ENCODE peak calls at places on chromosomes 12 and 14, in four cellular contexts. C is stimulated activated CD4-positive, alpha-beta T cell treated with anti-CD3 and anti-CD28 coated beads, Interleukin-15, amount 100 ng/mL, for 48 hours; I is AG09319; R is psoas muscle. A is an unnamed sample.
A peak's percentile ranks its signal among the peaks of the same experiment; 100 is the strongest.

GRCh38 chr14:94612580-94613554 is 676 bp downstream of the SERPINA3 start:
- DNase-seq in C (no peak), R (no peak), I (no peak), A (no peak)

GRCh38 chr14:20412422-20412821 is 879 bp downstream of the TEP1 start:
- DNase-seq in C (no peak), I (no peak), R (no peak), A (no peak)

GRCh38 chr14:52917732-52918131 is 33.1 kb downstream of the FERMT2 start:
- DNase-seq in C (no peak), R (no peak), I (no peak), A (no peak)

GRCh38 chr14:98167702-98168101 is 1104.3 kb downstream of the BCL11B start:
- DNase-seq in I (no peak), R (no peak), C (no peak), A (no peak)

GRCh38 chr14:101120636-101121398 is 217.3 kb upstream of the RTL1 start:
- DNase-seq in I (no peak), C (no peak), R (peak; percentile 45), A (no peak)

GRCh38 chr14:32472081-32472480 is 143.0 kb downstream of the AKAP6 start:
- DNase-seq in C (no peak), R (no peak), I (no peak), A (no peak)

GRCh38 chr12:123849517-123849916 is 87.4 kb downstream of the DNAH10 start:
- DNase-seq in I (no peak), C (no peak), R (no peak), A (no peak)

GRCh38 chr12:27412047-27412446 is 34.5 kb upstream of the SMCO2 start:
- DNase-seq in C (no peak), I (no peak), R (no peak), A (no peak)

A was measured in fibroblast of the conjunctiva.